ENCODE peak calls at places on chromosomes 16 and 17, in five cellular contexts. Y is KG1; B is activated CD4-positive, alpha-beta T cell treated with anti-CD3 and anti-CD28 coated beads for 4 hours; M is activated T-helper 1 cell treated with Interleukin-2 at 50 U/mL for 16 hours; J is pancreas. H is an unnamed sample.

GRCh38 chr17:74245145-74245817 is 28.8 kb upstream of the DNAI2 start:
- DNase-seq in M (no peak), J (no peak), B (no peak), Y (no peak), H (no peak)

GRCh38 chr17:10881959-10882358 is 44.1 kb upstream of the PIRT start:
- DNase-seq in Y (no peak), M (no peak), J (no peak), B (no peak), H (no peak)

GRCh38 chr17:71548540-71549190 is 572.2 kb upstream of the SOX9 start:
- DNase-seq in M (no peak), B (no peak), Y (no peak), J (no peak), H (no peak)

GRCh38 chr17:58534901-58535421 is 20.5 kb upstream of the MTMR4 start:
- DNase-seq in J (no peak), M (no peak), B (no peak), Y (no peak), H (peak; percentile 80)

GRCh38 chr16:88649924-88650748 is 717 bp downstream of the CYBA start:
- DNase-seq in M (no peak), Y (peak; percentile 13), J (no peak), B (peak; percentile 18), H (peak; percentile 71)

GRCh38 chr16:54285414-54286066 is 1.0 kb downstream of the IRX3 start:
- DNase-seq in J (peak; percentile 40), M (no peak), B (no peak), Y (no peak), H (no peak)

GRCh38 chr16:12027091-12027490 is 50.6 kb downstream of the SNX29 start:
- DNase-seq in B (no peak), J (no peak), Y (no peak), M (no peak), H (no peak)

GRCh38 chr16:85205747-85206471 is 93.6 kb upstream of the CIBAR2 start:
- DNase-seq in M (no peak), B (no peak), J (peak; percentile 46), Y (no peak), H (no peak)